ENCODE peak calls at places on chromosomes 12 and 14, in six cellular contexts. M, D, S, W, O and Q are unnamed samples.

GRCh38 chr12:84874125-84874824 is 38.3 kb downstream of the SLC6A15 start:
- DNase-seq in W (peak), S (peak), M (no peak), D (peak), O (no peak), Q (no peak)

GRCh38 chr14:104870368-104871144 is 5.5 kb downstream of the CEP170B start:
- DNase-seq in O (no peak), D (peak), S (no peak), W (no peak), M (peak), Q (no peak)

GRCh38 chr14:73467800-73468199 is 9.5 kb upstream of the NUMB start:
- DNase-seq in D (peak), M (peak), O (no peak), W (no peak), S (peak), Q (no peak)

GRCh38 chr12:29158364-29158763 is 9.3 kb downstream of the FAR2 start:
- DNase-seq in S (no peak), W (no peak), M (no peak), D (no peak), O (peak), Q (no peak)

GRCh38 chr14:28596336-28596735 is 170.3 kb upstream of the FOXG1 start:
- DNase-seq in M (no peak), W (peak), S (peak), O (no peak), D (no peak), Q (no peak)

GRCh38 chr14:21023174-21023573 is 1.7 kb downstream of the NDRG2 start:
- DNase-seq in O (peak), D (no peak), S (no peak), W (no peak), M (no peak), Q (peak)

GRCh38 chr12:69868695-69869094 is 43.7 kb downstream of the MYRFL start:
- DNase-seq in O (no peak), D (no peak), S (no peak), W (no peak), M (no peak), Q (no peak)

GRCh38 chr12:113625499-113625898 is 153.8 kb upstream of the LHX5 start:
- DNase-seq in S (no peak), M (no peak), O (no peak), D (no peak), W (no peak), Q (no peak)

GRCh38 chr14:50113381-50113811 is 3.0 kb downstream of the VCPKMT start:
- DNase-seq in S (no peak), W (no peak), O (no peak), M (no peak), D (no peak), Q (no peak)

GRCh38 chr14:23696706-23697239 is 60.6 kb downstream of the DHRS2 start:
- DNase-seq in D (no peak), S (no peak), M (no peak), O (no peak), W (no peak), Q (no peak)

GRCh38 chr12:127773520-127773919 is 493.4 kb upstream of the TMEM132C start:
- DNase-seq in M (no peak), S (no peak), O (no peak), D (no peak), W (peak), Q (no peak)

GRCh38 chr12:121668750-121669524 is 517 bp downstream of the MORN3 start:
- DNase-seq in W (peak), O (no peak), M (no peak), D (peak), S (no peak), Q (no peak)

GRCh38 chr14:61480704-61481285 is 159.4 kb downstream of the PRKCH start:
- DNase-seq in D (no peak), M (no peak), O (no peak), S (no peak), W (no peak), Q (no peak)

GRCh38 chr12:102119674-102120563 is at the start of the genes NUP37 and PARPBP:
- DNase-seq in D (peak), M (peak), S (peak), W (peak), O (peak), Q (peak)

GRCh38 chr14:53979141-53979673 is 22.6 kb upstream of the BMP4 start:
- DNase-seq in D (peak), O (no peak), W (peak), M (no peak), S (no peak), Q (no peak)

GRCh38 chr14:100306506-100307214 is 416 bp upstream of the SLC25A29 start:
- DNase-seq in M (peak), D (peak), W (peak), S (peak), O (peak), Q (peak)

GRCh38 chr14:89466460-89466859 is 49.4 kb upstream of the FOXN3 start:
- DNase-seq in O (no peak), D (no peak), M (no peak), W (no peak), S (no peak), Q (no peak)

GRCh38 chr14:102096569-102097188 is 9.8 kb upstream of the HSP90AA1 start:
- DNase-seq in M (peak), D (peak), S (peak), O (peak), W (peak), Q (no peak)

GRCh38 chr14:31025335-31026075 is at the start of gene AP4S1:
- DNase-seq in D (peak), M (peak), W (peak), S (no peak), O (peak), Q (peak)

GRCh38 chr12:30598889-30599288 is 96.8 kb downstream of the IPO8 start:
- DNase-seq in M (no peak), D (no peak), W (no peak), S (no peak), O (no peak), Q (no peak)

GRCh38 chr14:97381309-97381708 is 584.1 kb downstream of the VRK1 start:
- DNase-seq in S (no peak), D (no peak), W (no peak), O (no peak), M (no peak), Q (no peak)

GRCh38 chr14:63840981-63841380 is 11.8 kb upstream of the SYNE2 start:
- DNase-seq in O (peak), S (no peak), W (no peak), D (no peak), M (no peak), Q (no peak)

GRCh38 chr12:121812320-121812871 is 8.6 kb downstream of the SETD1B start:
- DNase-seq in S (peak), D (peak), W (peak), M (no peak), O (peak), Q (no peak)

GRCh38 chr12:131773582-131774221 is 54.5 kb upstream of the MMP17 start:
- DNase-seq in W (no peak), S (no peak), M (no peak), D (no peak), O (no peak), Q (no peak)

GRCh38 chr12:1542599-1542998 is 51.8 kb downstream of the FBXL14 start:
- DNase-seq in W (no peak), D (no peak), O (no peak), M (no peak), S (no peak), Q (no peak)

GRCh38 chr14:63375772-63376171 is 57.0 kb upstream of the GPHB5 start:
- DNase-seq in O (no peak), W (no peak), M (no peak), S (no peak), D (peak), Q (no peak)

GRCh38 chr12:78793491-78793890 is 71.1 kb upstream of the SYT1 start:
- DNase-seq in W (no peak), M (no peak), O (no peak), D (no peak), S (no peak), Q (no peak)

GRCh38 chr12:122226366-122227222 is 742 bp upstream of the DIABLO start:
- DNase-seq in M (no peak), O (no peak), W (no peak), S (no peak), D (no peak), Q (no peak)

GRCh38 chr14:51652168-51653095 is 722 bp downstream of the FRMD6 start:
- DNase-seq in W (no peak), M (peak), O (peak), D (peak), S (no peak), Q (no peak)

GRCh38 chr12:80715850-80716249 is 862 bp upstream of the MYF5 start:
- DNase-seq in M (no peak), D (no peak), O (no peak), S (no peak), W (no peak), Q (no peak)

GRCh38 chr12:103756443-103756842 is 84.6 kb downstream of the NT5DC3 start:
- DNase-seq in M (no peak), W (no peak), S (no peak), D (no peak), O (no peak), Q (no peak)

DNA sequence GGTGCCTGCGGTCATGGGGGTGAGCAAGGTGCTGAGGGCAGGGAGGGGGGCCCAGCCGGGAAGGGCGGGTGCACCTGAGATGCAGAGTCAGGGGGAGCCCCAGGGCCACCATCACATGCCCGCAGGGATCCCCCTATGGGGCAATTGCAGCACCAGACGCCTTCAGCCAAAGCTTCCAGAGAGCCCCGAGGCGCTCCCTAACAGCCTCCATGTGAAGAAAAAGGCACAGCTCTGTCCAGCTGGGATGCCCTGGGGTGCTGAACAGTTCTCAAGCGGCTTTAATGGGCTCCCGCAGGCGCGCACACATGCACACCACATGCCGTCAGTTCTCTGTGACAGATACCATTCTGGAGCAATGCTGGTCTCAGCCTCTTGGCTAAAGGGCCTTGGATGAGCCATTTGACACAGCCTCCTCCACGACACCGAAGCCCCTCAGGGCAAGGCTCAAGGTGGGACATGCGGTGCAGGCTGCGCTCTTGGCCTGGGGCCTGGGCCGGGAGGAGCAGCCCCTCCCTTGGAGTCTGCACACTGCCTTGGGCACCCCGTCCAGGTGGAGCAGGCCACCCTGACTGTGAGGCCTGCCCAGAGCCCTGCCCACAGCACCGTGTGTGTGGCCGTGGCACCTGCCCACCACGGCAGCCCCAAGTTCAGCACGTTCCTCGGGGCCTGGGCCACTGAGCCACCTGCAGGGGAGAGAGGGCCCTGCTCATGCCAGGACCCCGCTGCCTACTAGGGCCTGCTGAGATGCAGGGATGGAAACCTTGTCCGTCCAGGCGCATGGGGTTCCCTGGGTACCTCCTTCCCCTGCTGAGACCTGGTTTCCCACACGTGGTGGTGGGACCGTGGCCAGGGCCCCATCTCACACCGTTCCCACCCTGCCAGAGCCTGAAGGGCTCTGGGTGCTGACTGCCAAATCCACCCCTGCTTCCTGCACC is 7.7 kb downstream of the XRCC3 start:
- DNase-seq in S (no peak), O (no peak), W (no peak), D (no peak), M (no peak), Q (no peak)
- H3K27ac ChIP-seq in S (no peak), O (no peak), W (no peak), D (no peak), M (no peak), Q (peak)

GRCh38 chr12:20420557-20420956 is 52.2 kb downstream of the PDE3A start:
- DNase-seq in W (no peak), S (no peak), O (no peak), D (no peak), M (no peak), Q (no peak)
- H3K4me3 ChIP-seq in W (no peak), S (no peak), O (no peak), D (no peak), M (no peak), Q (no peak)

GRCh38 chr12:105368047-105368646 is 37.7 kb downstream of the C12orf75 start:
- DNase-seq in D (no peak), W (no peak), S (no peak), M (no peak), O (no peak), Q (no peak)

GRCh38 chr12:105359840-105360239 is 29.3 kb downstream of the C12orf75 start:
- DNase-seq in M (no peak), W (no peak), S (peak), D (peak), O (no peak), Q (no peak)

GRCh38 chr12:105358789-105359188 is 28.3 kb downstream of the C12orf75 start:
- DNase-seq in M (no peak), S (no peak), D (no peak), W (no peak), O (peak), Q (no peak)

GRCh38 chr12:105365231-105365630 is 34.7 kb downstream of the C12orf75 start:
- DNase-seq in W (no peak), M (no peak), O (no peak), D (peak), S (no peak), Q (no peak)

GRCh38 chr12:105363890-105364289 is 33.4 kb downstream of the C12orf75 start:
- DNase-seq in M (no peak), O (no peak), W (no peak), S (no peak), D (no peak), Q (no peak)
- H3K27ac ChIP-seq in M (no peak), O (no peak), W (no peak), S (no peak), D (peak), Q (no peak)

DNA sequence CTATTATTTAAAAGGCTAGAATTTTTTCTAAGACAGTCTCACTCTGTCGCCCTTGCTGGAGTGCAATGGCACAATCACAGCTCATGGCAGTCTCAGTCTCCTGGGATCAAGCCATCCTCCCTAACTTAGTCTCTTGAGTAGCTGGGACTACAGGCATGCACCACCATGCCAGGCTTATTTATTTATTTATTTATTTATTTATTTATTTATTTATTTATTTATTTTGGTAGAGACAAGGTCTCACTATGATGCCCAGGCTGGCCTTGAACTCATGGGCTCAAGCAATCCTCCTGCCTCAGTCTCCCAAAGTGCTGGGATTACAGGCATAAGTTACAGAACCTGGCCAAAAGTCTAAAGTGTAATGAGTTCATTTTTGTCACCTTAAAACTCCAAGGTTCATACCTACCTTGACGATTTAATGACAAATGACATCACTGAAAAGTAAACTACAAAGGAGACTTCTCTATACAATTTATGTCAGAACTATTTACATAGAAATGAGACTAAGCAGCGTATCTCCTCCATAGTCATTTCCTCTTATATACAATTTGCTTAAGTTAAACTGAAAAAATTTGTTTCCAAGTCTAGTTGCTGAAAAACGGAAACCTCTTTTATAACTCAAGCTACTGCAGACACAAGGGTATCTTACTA is 78.2 kb downstream of the EPS8 start:
- DNase-seq in M (no peak), O (no peak), W (no peak), S (no peak), D (no peak), Q (no peak)
- H3K4me3 ChIP-seq in M (no peak), O (no peak), W (peak), S (no peak), D (no peak), Q (no peak)

GRCh38 chr12:5012337-5012736 is 31.3 kb upstream of the KCNA5 start:
- DNase-seq in M (peak), S (no peak), D (no peak), W (no peak), O (peak), Q (no peak)
- H3K27ac ChIP-seq in M (no peak), S (no peak), D (no peak), W (no peak), O (no peak), Q (no peak)

GRCh38 chr12:109878247-109878625 is 2.1 kb downstream of the GLTP start:
- DNase-seq in W (no peak), S (no peak), D (no peak), O (no peak), M (no peak), Q (no peak)

GRCh38 chr12:109880049-109880931 is at the start of gene GLTP:
- DNase-seq in D (peak), M (peak), W (peak), O (peak), S (no peak), Q (peak)

GRCh38 chr12:109878749-109879148 is 1.6 kb downstream of the GLTP start:
- DNase-seq in S (no peak), D (peak), M (no peak), O (no peak), W (no peak), Q (no peak)

GRCh38 chr12:109880938-109881337 is 597 bp upstream of the GLTP start:
- DNase-seq in D (no peak), S (no peak), W (no peak), M (no peak), O (no peak), Q (no peak)

GRCh38 chr12:109879332-109880048 is 851 bp downstream of the GLTP start:
- DNase-seq in M (no peak), O (no peak), S (no peak), W (no peak), D (peak), Q (no peak)
- H3K4me3 ChIP-seq in M (peak), O (peak), S (peak), W (peak), D (peak), Q (peak)

GRCh38 chr14:52922059-52922458 is 28.8 kb downstream of the FERMT2 start:
- DNase-seq in S (no peak), M (no peak), W (no peak), O (no peak), D (no peak), Q (no peak)

GRCh38 chr14:52918486-52918885 is 32.4 kb downstream of the FERMT2 start:
- DNase-seq in O (no peak), S (peak), M (no peak), D (peak), W (peak), Q (no peak)

GRCh38 chr14:52922656-52923055 is 28.2 kb downstream of the FERMT2 start:
- DNase-seq in W (no peak), M (no peak), S (no peak), O (no peak), D (peak), Q (no peak)

GRCh38 chr14:52917732-52918131 is 33.1 kb downstream of the FERMT2 start:
- DNase-seq in W (no peak), S (peak), M (no peak), D (peak), O (no peak), Q (no peak)

DNA sequence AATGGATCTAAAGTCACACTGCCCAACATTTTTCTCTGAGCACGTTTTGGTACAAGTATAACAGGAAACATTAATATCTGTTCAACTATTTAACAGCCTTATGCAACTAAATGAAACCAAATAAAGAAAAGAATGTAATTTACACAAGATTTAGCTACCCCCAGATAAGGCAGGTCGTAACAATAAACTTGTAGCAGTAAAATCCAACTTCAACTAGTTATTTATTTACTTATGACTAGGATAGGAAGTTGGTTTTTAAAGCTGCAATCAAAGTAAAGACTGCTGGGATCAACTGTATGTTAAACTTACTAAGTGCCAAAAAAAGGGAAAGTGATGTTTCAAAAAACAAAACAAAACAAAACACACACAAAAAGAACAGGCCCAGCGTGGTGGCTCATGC is 30.9 kb downstream of the FERMT2 start:
- DNase-seq in D (no peak), O (no peak), M (no peak), S (no peak), W (no peak), Q (no peak)
- H3K27ac ChIP-seq in D (peak), O (no peak), M (peak), S (no peak), W (peak), Q (peak)